ENCODE peak calls at places on chromosomes 2 and 18, in seven cellular contexts. One of them, this sample, is unnamed.

GRCh38 chr2:147222506-147222905 is 622.3 kb upstream of the ACVR2A start:
- DNase-seq in posterior vena cava: no peak
- DNase-seq in T-helper 1 cell: no peak
- DNase-seq in ACHN: no peak
- DNase-seq in GM23248: no peak
- DNase-seq in A549: no peak
- DNase-seq in fibroblast of mammary gland: no peak
- DNase-seq in this sample: no peak

GRCh38 chr2:1614564-1614963 is 129.8 kb downstream of the PXDN start:
- DNase-seq in GM23248: no peak
- DNase-seq in fibroblast of mammary gland: no peak
- DNase-seq in ACHN: no peak
- DNase-seq in A549: no peak
- DNase-seq in T-helper 1 cell: no peak
- DNase-seq in posterior vena cava: no peak
- DNase-seq in this sample: no peak

GRCh38 chr18:44507729-44508325 is 172.9 kb upstream of the SETBP1 start:
- DNase-seq in ACHN: no peak
- DNase-seq in fibroblast of mammary gland: no peak
- DNase-seq in posterior vena cava: peak
- DNase-seq in T-helper 1 cell: no peak
- DNase-seq in GM23248: no peak
- DNase-seq in A549: no peak
- DNase-seq in this sample: no peak

GRCh38 chr2:20224191-20224715 is 677 bp downstream of the SDC1 start:
- DNase-seq in GM23248: no peak
- DNase-seq in posterior vena cava: peak
- DNase-seq in A549: no peak
- DNase-seq in T-helper 1 cell: no peak
- DNase-seq in fibroblast of mammary gland: no peak
- DNase-seq in ACHN: peak
- DNase-seq in this sample: peak

GRCh38 chr2:232335859-232336215 is 42.7 kb upstream of the ALPP start:
- DNase-seq in A549: no peak
- DNase-seq in fibroblast of mammary gland: no peak
- DNase-seq in GM23248: no peak
- DNase-seq in ACHN: no peak
- DNase-seq in T-helper 1 cell: no peak
- DNase-seq in posterior vena cava: no peak
- DNase-seq in this sample: no peak

GRCh38 chr2:168611091-168611490 is 155.0 kb downstream of the CERS6 start:
- DNase-seq in GM23248: no peak
- DNase-seq in ACHN: no peak
- DNase-seq in T-helper 1 cell: no peak
- DNase-seq in posterior vena cava: no peak
- DNase-seq in fibroblast of mammary gland: no peak
- DNase-seq in A549: no peak
- DNase-seq in this sample: no peak

GRCh38 chr2:60175290-60175689 is 378.2 kb downstream of the BCL11A start:
- DNase-seq in T-helper 1 cell: no peak
- DNase-seq in posterior vena cava: no peak
- DNase-seq in ACHN: no peak
- DNase-seq in A549: no peak
- DNase-seq in GM23248: no peak
- DNase-seq in fibroblast of mammary gland: no peak
- DNase-seq in this sample: no peak

GRCh38 chr2:71220743-71221142 is 6.2 kb downstream of the PAIP2B start:
- DNase-seq in ACHN: no peak
- DNase-seq in GM23248: peak
- DNase-seq in A549: no peak
- DNase-seq in fibroblast of mammary gland: no peak
- DNase-seq in posterior vena cava: no peak
- DNase-seq in T-helper 1 cell: no peak
- DNase-seq in this sample: no peak

GRCh38 chr18:2191180-2191790 is 380.0 kb downstream of the METTL4 start:
- DNase-seq in posterior vena cava: no peak
- DNase-seq in T-helper 1 cell: no peak
- DNase-seq in A549: no peak
- DNase-seq in GM23248: no peak
- DNase-seq in ACHN: no peak
- DNase-seq in fibroblast of mammary gland: no peak
- DNase-seq in this sample: no peak

GRCh38 chr2:233130481-233130970 is 70.4 kb downstream of the INPP5D start:
- DNase-seq in A549: no peak
- DNase-seq in ACHN: no peak
- DNase-seq in posterior vena cava: no peak
- DNase-seq in T-helper 1 cell: no peak
- DNase-seq in fibroblast of mammary gland: no peak
- DNase-seq in GM23248: no peak
- DNase-seq in this sample: no peak

GRCh38 chr2:13193075-13193474 is 476.3 kb downstream of the TRIB2 start:
- DNase-seq in ACHN: no peak
- DNase-seq in A549: no peak
- DNase-seq in fibroblast of mammary gland: peak
- DNase-seq in GM23248: no peak
- DNase-seq in posterior vena cava: no peak
- DNase-seq in T-helper 1 cell: no peak
- DNase-seq in this sample: peak

GRCh38 chr2:33104726-33105125 is 158.0 kb downstream of the LTBP1 start:
- DNase-seq in A549: no peak
- DNase-seq in T-helper 1 cell: no peak
- DNase-seq in ACHN: no peak
- DNase-seq in fibroblast of mammary gland: peak
- DNase-seq in GM23248: peak
- DNase-seq in posterior vena cava: no peak
- DNase-seq in this sample: no peak

GRCh38 chr2:231640646-231641111 is 48.0 kb downstream of the TEX44 start:
- DNase-seq in T-helper 1 cell: no peak
- DNase-seq in ACHN: no peak
- DNase-seq in posterior vena cava: peak
- DNase-seq in A549: peak
- DNase-seq in GM23248: peak
- DNase-seq in fibroblast of mammary gland: peak
- DNase-seq in this sample: no peak

GRCh38 chr2:240252872-240253511 is 112.5 kb upstream of the OTOS start:
- DNase-seq in posterior vena cava: peak
- DNase-seq in fibroblast of mammary gland: no peak
- DNase-seq in A549: no peak
- DNase-seq in ACHN: no peak
- DNase-seq in GM23248: no peak
- DNase-seq in T-helper 1 cell: no peak
- DNase-seq in this sample: no peak